ENCODE peak calls at places on chromosome 9, in eight cellular contexts. P is ovary, B is MM.1S, N is stomach, K is spleen, X is A549, C is breast epithelium, A is endothelial cell. H is an unnamed sample.

GRCh38 chr9:33852216-33852826 is 35.4 kb downstream of the UBE2R2 start:
- DNase-seq in N (peak; percentile 86), C (peak; percentile 82), A (peak; percentile 37), X (peak; percentile 47), P (peak; percentile 52), K (peak; percentile 81), B (peak; percentile 53), H (peak; percentile 67)

GRCh38 chr9:5453004-5453403 is 2.7 kb downstream of the CD274 start:
- DNase-seq in X (no peak), C (no peak), A (no peak), B (no peak), N (no peak), K (no peak), P (no peak), H (no peak)

GRCh38 chr9:95036676-95037075 is 280.8 kb downstream of the FANCC start:
- DNase-seq in N (no peak), A (no peak), P (no peak), X (no peak), C (no peak), K (no peak), B (no peak), H (no peak)

GRCh38 chr9:81678088-81678487 is 11.3 kb downstream of the TLE1 start:
- DNase-seq in X (no peak), B (no peak), A (no peak), C (no peak), N (no peak), P (no peak), K (no peak), H (no peak)

GRCh38 chr9:72228282-72228681 is 79.0 kb downstream of the GDA start:
- DNase-seq in P (no peak), X (no peak), C (no peak), N (no peak), K (no peak), A (no peak), B (no peak), H (no peak)

GRCh38 chr9:3385871-3386270 is 139.9 kb downstream of the RFX3 start:
- DNase-seq in K (no peak), A (no peak), B (no peak), C (no peak), N (no peak), P (no peak), X (no peak), H (peak; percentile 71)

GRCh38 chr9:85863875-85864274 is 77.1 kb upstream of the NAA35 start:
- DNase-seq in X (no peak), A (no peak), N (no peak), C (no peak), B (no peak), K (no peak), P (no peak), H (no peak)

GRCh38 chr9:90019596-90019995 is 414.8 kb downstream of the GADD45G start:
- DNase-seq in K (peak; percentile 64), N (no peak), A (no peak), P (no peak), B (no peak), C (no peak), X (no peak), H (no peak)

GRCh38 chr9:129719135-129719534 is 33.7 kb downstream of the PTGES start:
- DNase-seq in X (no peak), N (no peak), A (no peak), P (no peak), K (no peak), B (no peak), C (no peak), H (no peak)

GRCh38 chr9:13665418-13666066 is 386.1 kb upstream of the MPDZ start:
- DNase-seq in A (no peak), P (no peak), C (no peak), B (peak; percentile 23), N (no peak), K (no peak), X (no peak), H (no peak)

GRCh38 chr9:86281577-86282076 is 711 bp downstream of the ISCA1 start:
- DNase-seq in P (no peak), K (no peak), N (no peak), X (peak; percentile 13), B (no peak), A (no peak), C (no peak), H (no peak)

GRCh38 chr9:8338742-8339425 is 539.3 kb upstream of the DMAC1 start:
- DNase-seq in P (no peak), C (no peak), K (no peak), X (no peak), N (no peak), B (no peak), A (no peak), H (no peak)

GRCh38 chr9:109923826-109924225 is 143.8 kb downstream of the PALM2AKAP2 start:
- DNase-seq in C (no peak), A (no peak), N (no peak), B (no peak), X (no peak), P (no peak), K (no peak), H (no peak)

GRCh38 chr9:128344931-128345605 is 4.7 kb downstream of the SLC27A4 start:
- DNase-seq in P (no peak), X (no peak), A (no peak), C (no peak), K (no peak), N (no peak), B (no peak), H (no peak)
- TF ChIP-seq CTCF in P (no peak), X (no peak), A (no peak), C (no peak), K (no peak), N (no peak), B (no peak), H (no peak)

DNA sequence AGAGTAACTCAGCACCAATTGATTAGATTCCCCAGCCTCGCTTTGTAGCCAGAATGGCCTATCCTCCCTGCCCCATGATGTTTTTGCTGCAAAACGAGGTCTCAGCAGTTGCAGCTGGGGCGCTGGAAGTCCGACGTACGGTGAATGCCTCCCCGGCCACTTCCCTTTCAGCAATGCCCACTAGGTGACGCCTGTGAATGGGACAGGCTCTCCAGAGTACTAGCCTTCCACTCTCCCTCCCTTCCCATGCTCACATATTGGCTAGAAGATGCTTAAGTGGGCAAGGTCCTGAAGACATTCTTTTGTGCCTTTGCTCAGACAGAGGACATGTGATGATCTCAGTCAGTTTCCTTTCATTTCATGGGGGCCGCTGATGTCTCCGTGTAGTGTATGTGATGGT is 50.8 kb downstream of the DMRT2 start:
- DNase-seq in X (no peak), C (no peak), B (peak; percentile 65), N (peak; percentile 56), P (no peak), K (no peak), A (peak; percentile 70), H (peak; percentile 1)
- TF ChIP-seq CTCF in X (peak; percentile 29), C (no peak), B (peak; percentile 67), N (no peak), P (no peak), K (no peak), A (no peak), H (no peak)

GRCh38 chr9:88555581-88555980 is 20.6 kb downstream of the NXNL2 start:
- DNase-seq in P (no peak), A (no peak), K (no peak), B (no peak), C (no peak), X (no peak), N (no peak), H (no peak)

GRCh38 chr9:88559661-88560060 is 24.7 kb downstream of the NXNL2 start:
- DNase-seq in A (no peak), B (no peak), N (no peak), X (no peak), P (no peak), K (no peak), C (no peak), H (no peak)
- TF ChIP-seq CTCF in A (no peak), B (no peak), N (no peak), X (no peak), P (no peak), K (no peak), C (no peak), H (no peak)

GRCh38 chr9:124308606-124309310 is 51.0 kb downstream of the NEK6 start:
- DNase-seq in A (no peak), N (no peak), K (no peak), C (no peak), B (no peak), X (no peak), P (no peak), H (no peak)

GRCh38 chr9:124312290-124313265 is 54.8 kb downstream of the NEK6 start:
- DNase-seq in C (no peak), P (no peak), B (no peak), N (no peak), K (no peak), X (no peak), A (no peak), H (no peak)

GRCh38 chr9:124313940-124314339 is 56.2 kb downstream of the NEK6 start:
- DNase-seq in B (no peak), X (no peak), N (no peak), C (no peak), P (no peak), K (no peak), A (no peak), H (no peak)

GRCh38 chr9:124309665-124310064 is 51.9 kb downstream of the NEK6 start:
- DNase-seq in X (peak; percentile 89), N (no peak), B (no peak), K (no peak), C (no peak), P (no peak), A (no peak), H (no peak)

DNA sequence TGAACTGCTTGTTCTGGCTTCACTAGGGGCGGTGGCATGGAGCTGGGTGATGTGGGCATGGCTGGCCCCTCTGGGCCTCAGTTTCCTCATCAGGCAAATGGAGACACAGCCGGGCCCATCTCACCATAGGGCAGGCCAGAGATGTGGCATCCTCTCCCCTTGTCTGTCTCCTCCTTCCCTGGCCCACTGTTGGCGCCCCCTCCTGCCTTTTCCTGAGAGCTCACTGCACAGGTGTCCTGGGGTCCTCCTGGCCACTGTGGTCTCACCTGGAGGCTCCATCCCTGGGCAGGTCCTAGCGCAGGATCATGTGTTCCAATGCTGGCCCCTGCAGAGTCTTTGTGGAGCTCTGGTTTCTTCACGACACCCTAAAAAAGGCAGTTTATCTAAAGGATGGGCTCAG is 53.5 kb downstream of the NEK6 start:
- DNase-seq in K (no peak), X (no peak), A (no peak), N (no peak), P (no peak), B (no peak), C (no peak), H (no peak)
- TF ChIP-seq CTCF in K (no peak), X (no peak), A (no peak), N (no peak), P (no peak), B (peak; percentile 10), C (no peak), H (no peak)

GRCh38 chr9:114192539-114192938 is 37.2 kb downstream of the COL27A1 start:
- DNase-seq in K (no peak), B (no peak), A (no peak), X (no peak), P (no peak), C (no peak), N (no peak), H (no peak)
- TF ChIP-seq CTCF in K (no peak), B (no peak), A (no peak), X (no peak), P (no peak), C (no peak), N (no peak), H (no peak)